ENCODE peak calls at places on chromosomes 11 and 22, in six cellular contexts. One of them, this sample, is unnamed. For H3K9me3 and H3K27me3, the result is how much of the 10 kb centered on the place peaks cover.

GRCh38 chr11:96002754-96003290 is 78.9 kb upstream of the MTMR2 start:
- DNase-seq in right atrium auricular region: no peak
- DNase-seq in IMR-90: no peak
- DNase-seq in pancreas: no peak
- DNase-seq in CD8-positive, alpha-beta memory T cell: no peak
- DNase-seq in sigmoid colon: no peak
- DNase-seq in this sample: no peak

GRCh38 chr11:1165256-1166041 is 7.7 kb downstream of the MUC5AC start:
- DNase-seq in CD8-positive, alpha-beta memory T cell: no peak
- DNase-seq in right atrium auricular region: no peak
- DNase-seq in IMR-90: no peak
- DNase-seq in pancreas: no peak
- DNase-seq in sigmoid colon: peak
- DNase-seq in this sample: peak

GRCh38 chr11:119346605-119347004 is at the start of gene MFRP:
- DNase-seq in IMR-90: no peak
- DNase-seq in CD8-positive, alpha-beta memory T cell: no peak
- DNase-seq in pancreas: no peak
- DNase-seq in right atrium auricular region: no peak
- DNase-seq in sigmoid colon: no peak
- DNase-seq in this sample: no peak

GRCh38 chr11:92775277-92775676 is 194.2 kb upstream of the MTNR1B start:
- DNase-seq in pancreas: no peak
- DNase-seq in IMR-90: no peak
- DNase-seq in right atrium auricular region: no peak
- DNase-seq in CD8-positive, alpha-beta memory T cell: no peak
- DNase-seq in sigmoid colon: no peak
- DNase-seq in this sample: no peak

GRCh38 chr11:71572811-71573210 is 7.4 kb downstream of the KRTAP5-10 start:
- DNase-seq in IMR-90: no peak
- DNase-seq in right atrium auricular region: no peak
- DNase-seq in pancreas: no peak
- DNase-seq in sigmoid colon: no peak
- DNase-seq in CD8-positive, alpha-beta memory T cell: no peak
- DNase-seq in this sample: no peak

GRCh38 chr11:1727088-1727690 is 23.2 kb downstream of the IFITM10 start:
- DNase-seq in sigmoid colon: no peak
- DNase-seq in IMR-90: no peak
- DNase-seq in CD8-positive, alpha-beta memory T cell: no peak
- DNase-seq in right atrium auricular region: no peak
- DNase-seq in pancreas: no peak
- DNase-seq in this sample: no peak

GRCh38 chr11:94747136-94748110 is 20.7 kb upstream of the AMOTL1 start:
- DNase-seq in right atrium auricular region: no peak
- DNase-seq in pancreas: no peak
- DNase-seq in IMR-90: no peak
- DNase-seq in CD8-positive, alpha-beta memory T cell: no peak
- DNase-seq in sigmoid colon: no peak
- DNase-seq in this sample: no peak

GRCh38 chr22:44396021-44396726 is 83.4 kb upstream of the SHISAL1 start:
- DNase-seq in right atrium auricular region: peak
- DNase-seq in IMR-90: no peak
- DNase-seq in CD8-positive, alpha-beta memory T cell: no peak
- DNase-seq in pancreas: no peak
- DNase-seq in sigmoid colon: no peak
- DNase-seq in this sample: no peak

GRCh38 chr11:9823439-9823838 is 159.6 kb downstream of the SWAP70 start:
- DNase-seq in sigmoid colon: no peak
- DNase-seq in CD8-positive, alpha-beta memory T cell: no peak
- DNase-seq in right atrium auricular region: no peak
- DNase-seq in pancreas: no peak
- DNase-seq in IMR-90: peak
- DNase-seq in this sample: no peak

GRCh38 chr22:48391820-48392219 is 1435.9 kb downstream of the BRD1 start:
- DNase-seq in right atrium auricular region: peak
- DNase-seq in sigmoid colon: no peak
- DNase-seq in pancreas: no peak
- DNase-seq in CD8-positive, alpha-beta memory T cell: no peak
- DNase-seq in IMR-90: no peak
- DNase-seq in this sample: peak

GRCh38 chr22:48393041-48393370 is 1434.7 kb downstream of the BRD1 start:
- DNase-seq in pancreas: no peak
- DNase-seq in CD8-positive, alpha-beta memory T cell: no peak
- DNase-seq in sigmoid colon: no peak
- DNase-seq in IMR-90: no peak
- DNase-seq in right atrium auricular region: peak
- DNase-seq in this sample: peak

GRCh38 chr22:48394787-48395620 is 1432.7 kb downstream of the BRD1 start:
- DNase-seq in IMR-90: no peak
- DNase-seq in right atrium auricular region: peak
- DNase-seq in CD8-positive, alpha-beta memory T cell: no peak
- DNase-seq in pancreas: no peak
- DNase-seq in sigmoid colon: no peak
- DNase-seq in this sample: peak

GRCh38 chr22:48389916-48390315 is 1437.8 kb downstream of the BRD1 start:
- DNase-seq in pancreas: no peak
- DNase-seq in right atrium auricular region: peak
- DNase-seq in CD8-positive, alpha-beta memory T cell: no peak
- DNase-seq in IMR-90: no peak
- DNase-seq in sigmoid colon: peak
- DNase-seq in this sample: no peak

DNA sequence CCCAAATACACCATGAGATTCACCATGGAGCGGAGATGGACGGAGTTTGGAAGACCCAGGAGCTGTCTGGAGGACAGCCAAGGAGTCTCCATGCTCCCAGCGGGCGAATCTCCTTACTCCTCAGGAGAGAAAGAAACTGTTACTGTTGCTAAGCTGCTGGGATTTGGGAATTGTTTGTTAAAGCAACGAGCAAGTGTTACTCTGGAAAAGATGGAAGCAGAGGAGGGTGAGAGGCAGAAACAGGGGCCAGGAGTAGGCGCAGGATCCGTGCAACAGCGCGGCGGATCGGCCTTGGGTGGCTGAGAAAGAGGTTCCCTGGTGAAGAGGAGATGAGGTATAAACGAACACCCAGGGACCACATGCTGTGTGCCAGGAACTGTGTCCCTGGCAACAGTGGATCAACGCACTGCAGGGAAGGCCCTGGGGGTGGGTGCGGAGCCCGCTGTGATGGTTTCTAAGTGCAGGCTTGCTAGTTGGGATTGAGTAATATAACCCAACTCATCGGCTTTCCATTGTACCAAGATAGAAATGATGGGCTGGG is 1436.4 kb downstream of the BRD1 start:
- DNase-seq in IMR-90: no peak
- DNase-seq in right atrium auricular region: peak
- DNase-seq in pancreas: no peak
- DNase-seq in sigmoid colon: peak
- DNase-seq in CD8-positive, alpha-beta memory T cell: no peak
- DNase-seq in this sample: no peak
- H3K9me3 ChIP-seq in IMR-90: under half
- H3K9me3 ChIP-seq in right atrium auricular region: under half
- H3K9me3 ChIP-seq in pancreas: under half
- H3K9me3 ChIP-seq in sigmoid colon: under half
- H3K9me3 ChIP-seq in CD8-positive, alpha-beta memory T cell: under half
- H3K9me3 ChIP-seq in this sample: under half

DNA sequence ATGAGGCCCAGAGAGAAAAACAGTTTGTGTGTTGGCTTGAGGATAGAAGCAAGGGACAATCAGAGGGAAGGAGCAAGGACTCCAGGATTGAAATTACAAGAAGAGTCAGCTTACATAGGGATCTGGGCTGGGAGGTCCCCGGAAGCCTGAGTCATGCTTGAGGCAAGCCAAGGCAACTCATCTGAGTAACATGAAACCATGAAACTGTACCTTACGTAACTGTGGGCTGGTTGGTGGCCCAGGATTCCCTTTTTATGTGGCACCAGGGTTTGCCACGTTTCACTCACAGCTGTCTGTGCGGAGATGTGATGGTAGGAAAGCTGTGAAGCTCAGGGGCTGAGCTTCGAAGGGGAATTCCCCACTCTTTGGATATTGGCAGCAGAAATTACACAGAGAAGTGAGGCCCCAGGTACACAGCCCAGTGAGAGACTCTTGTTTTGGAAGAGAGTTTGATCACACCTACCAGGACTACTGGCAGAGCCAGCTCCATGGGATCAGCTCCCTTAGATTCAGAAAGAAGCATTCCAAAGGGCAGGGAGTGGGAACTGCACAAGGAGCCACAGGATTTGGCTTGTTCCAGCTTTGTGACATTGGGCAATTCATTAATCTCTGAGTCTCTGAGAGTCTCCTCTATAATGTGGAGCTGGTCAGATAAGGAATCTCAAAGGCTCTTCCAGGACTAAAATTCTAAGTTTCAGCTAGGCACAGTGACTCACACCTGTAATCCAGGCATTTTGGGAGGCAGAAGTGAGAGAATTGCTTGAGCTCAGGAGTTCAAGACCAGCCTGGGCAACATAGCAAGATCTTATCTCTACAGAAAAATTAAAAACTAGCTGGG is 7.8 kb downstream of the SLC5A1 start:
- DNase-seq in sigmoid colon: no peak
- DNase-seq in pancreas: peak
- DNase-seq in right atrium auricular region: peak
- DNase-seq in CD8-positive, alpha-beta memory T cell: peak
- DNase-seq in IMR-90: peak
- DNase-seq in this sample: no peak
- H3K27ac ChIP-seq in sigmoid colon: no peak
- H3K27ac ChIP-seq in pancreas: no peak
- H3K27ac ChIP-seq in right atrium auricular region: no peak
- H3K27ac ChIP-seq in CD8-positive, alpha-beta memory T cell: no peak
- H3K27ac ChIP-seq in IMR-90: no peak
- H3K27ac ChIP-seq in this sample: no peak

GRCh38 chr11:75582461-75582934 is 20.4 kb downstream of the SERPINH1 start:
- DNase-seq in right atrium auricular region: no peak
- DNase-seq in IMR-90: no peak
- DNase-seq in sigmoid colon: no peak
- DNase-seq in CD8-positive, alpha-beta memory T cell: no peak
- DNase-seq in pancreas: no peak
- DNase-seq in this sample: no peak
- H3K27me3 ChIP-seq in right atrium auricular region: under half
- H3K27me3 ChIP-seq in IMR-90: under half
- H3K27me3 ChIP-seq in sigmoid colon: under half
- H3K27me3 ChIP-seq in CD8-positive, alpha-beta memory T cell: under half
- H3K27me3 ChIP-seq in pancreas: under half
- H3K27me3 ChIP-seq in this sample: under half

DNA sequence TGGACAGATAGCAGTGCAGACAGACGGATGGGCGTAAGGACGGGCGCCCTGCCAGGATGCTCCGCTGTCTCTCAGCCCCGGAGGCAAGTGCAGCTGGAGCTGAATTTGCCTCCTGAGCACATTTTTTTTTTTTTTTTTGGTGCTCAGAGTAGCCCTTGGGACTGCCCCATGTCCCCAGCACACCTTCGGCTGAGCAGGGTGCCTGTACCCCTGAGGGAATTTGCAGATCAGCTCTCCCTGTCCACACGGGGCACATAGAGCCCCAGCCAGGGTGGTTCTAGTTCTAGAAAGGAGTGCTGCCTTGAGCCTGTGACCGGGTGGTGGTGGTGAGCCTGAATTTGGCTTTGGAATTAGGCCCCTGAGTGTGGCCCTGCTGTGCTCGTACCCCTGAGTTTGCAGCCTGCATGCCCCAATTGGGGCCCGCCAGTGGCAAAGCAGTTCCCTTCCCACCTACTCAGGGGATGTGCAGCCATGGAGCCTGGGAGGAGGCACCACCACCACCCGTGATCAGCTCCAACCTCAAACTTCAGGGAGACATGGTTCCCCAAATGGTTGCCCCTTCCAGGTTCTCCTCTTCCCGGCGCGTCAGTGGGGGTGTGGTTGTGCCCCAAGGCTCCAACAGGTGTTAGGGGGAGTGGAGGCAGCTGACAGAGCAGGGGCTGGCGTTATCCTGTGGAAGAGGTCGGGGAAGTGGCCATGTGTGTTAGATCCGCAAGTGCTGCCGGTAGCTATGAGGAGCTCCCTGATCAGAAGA is 1232.7 kb downstream of the BRD1 start:
- DNase-seq in pancreas: no peak
- DNase-seq in right atrium auricular region: no peak
- DNase-seq in CD8-positive, alpha-beta memory T cell: no peak
- DNase-seq in sigmoid colon: no peak
- DNase-seq in IMR-90: no peak
- DNase-seq in this sample: no peak
- H3K9me3 ChIP-seq in pancreas: under half
- H3K9me3 ChIP-seq in right atrium auricular region: under half
- H3K9me3 ChIP-seq in CD8-positive, alpha-beta memory T cell: under half
- H3K9me3 ChIP-seq in sigmoid colon: under half
- H3K9me3 ChIP-seq in IMR-90: half or more
- H3K9me3 ChIP-seq in this sample: under half